ENCODE peak calls at places on chromosomes 5 and 9, in five cellular contexts. Q is CD4-positive, CD25-positive, alpha-beta regulatory T cell; B is ovary; E is tibial nerve; I is CD8-positive, alpha-beta T cell. F is an unnamed sample. For H3K27me3, the result is how much of the 10 kb centered on the place peaks cover.

GRCh38 chr5:170632985-170633234 is 129.1 kb downstream of the KCNIP1 start:
- DNase-seq in Q (peak), B (peak), E (no peak), I (peak), F (peak)

GRCh38 chr9:93640027-93640426 is 63.6 kb downstream of the PHF2 start:
- DNase-seq in Q (no peak), B (no peak), E (no peak), I (no peak), F (no peak)

GRCh38 chr9:35518212-35518917 is 28.5 kb downstream of the RUSC2 start:
- DNase-seq in Q (no peak), B (no peak), E (no peak), I (no peak), F (no peak)

GRCh38 chr9:136725612-136726011 is 13.2 kb downstream of the DIPK1B start:
- DNase-seq in Q (no peak), B (no peak), E (no peak), I (no peak), F (no peak)

GRCh38 chr5:170633235-170634041 is 129.6 kb downstream of the KCNIP1 start:
- DNase-seq in Q (no peak), B (peak), E (no peak), I (no peak), F (no peak)

GRCh38 chr9:112061152-112061740 is 113.9 kb downstream of the SUSD1 start:
- DNase-seq in Q (peak), B (no peak), E (no peak), I (no peak), F (peak)

GRCh38 chr5:78429332-78429849 is 69.0 kb downstream of the SCAMP1 start:
- DNase-seq in Q (no peak), B (no peak), E (no peak), I (no peak), F (no peak)

GRCh38 chr5:172659909-172660628 is 19.0 kb downstream of the NEURL1B start:
- DNase-seq in Q (no peak), B (peak), E (peak), I (no peak), F (no peak)

GRCh38 chr5:174386306-174386705 is 338.1 kb upstream of the MSX2 start:
- DNase-seq in Q (no peak), B (no peak), E (no peak), I (no peak), F (no peak)

GRCh38 chr5:180353226-180353962 is at the start of gene GFPT2:
- DNase-seq in Q (peak), B (peak), E (peak), I (peak), F (peak)

GRCh38 chr9:130174025-130174424 is 1.8 kb downstream of the NCS1 start:
- DNase-seq in Q (no peak), B (no peak), E (no peak), I (no peak), F (no peak)

GRCh38 chr9:130173462-130173876 is 1.3 kb downstream of the NCS1 start:
- DNase-seq in Q (no peak), B (no peak), E (no peak), I (no peak), F (no peak)

GRCh38 chr9:130172161-130172857 is at the start of gene NCS1:
- DNase-seq in Q (peak), B (peak), E (peak), I (peak), F (peak)

GRCh38 chr9:130171226-130172148 is 717 bp upstream of the NCS1 start:
- DNase-seq in Q (no peak), B (no peak), E (no peak), I (no peak), F (no peak)

GRCh38 chr9:130172858-130173461 is 756 bp downstream of the NCS1 start:
- DNase-seq in Q (peak), B (peak), E (no peak), I (peak), F (no peak)
- H3K27ac ChIP-seq in Q (no peak), B (no peak), E (peak), I (no peak), F (no peak)

GRCh38 chr5:40716000-40716399 is 36.3 kb downstream of the PTGER4 start:
- DNase-seq in Q (peak), B (no peak), E (no peak), I (no peak), F (no peak)

GRCh38 chr5:40720071-40720470 is 35.7 kb downstream of the TTC33 start:
- DNase-seq in Q (no peak), B (no peak), E (no peak), I (no peak), F (no peak)

GRCh38 chr5:40716590-40716989 is 36.9 kb downstream of the PTGER4 start:
- DNase-seq in Q (no peak), B (no peak), E (no peak), I (no peak), F (no peak)

GRCh38 chr5:40717281-40717680 is 37.6 kb downstream of the PTGER4 start:
- DNase-seq in Q (no peak), B (no peak), E (no peak), I (no peak), F (no peak)
- H3K4me3 ChIP-seq in Q (no peak), B (no peak), E (no peak), I (no peak), F (no peak)

GRCh38 chr9:1057910-1058309 is 7.8 kb downstream of the DMRT2 start:
- DNase-seq in Q (no peak), B (no peak), E (no peak), I (no peak), F (no peak)
- H3K27me3 ChIP-seq in Q (under half), B (under half), E (under half), I (under half), F (under half)

GRCh38 chr5:52856564-52856963 is 68.8 kb downstream of the ITGA1 start:
- DNase-seq in Q (no peak), B (no peak), E (no peak), I (no peak), F (no peak)
- H3K27ac ChIP-seq in Q (no peak), B (no peak), E (no peak), I (no peak), F (no peak)

DNA sequence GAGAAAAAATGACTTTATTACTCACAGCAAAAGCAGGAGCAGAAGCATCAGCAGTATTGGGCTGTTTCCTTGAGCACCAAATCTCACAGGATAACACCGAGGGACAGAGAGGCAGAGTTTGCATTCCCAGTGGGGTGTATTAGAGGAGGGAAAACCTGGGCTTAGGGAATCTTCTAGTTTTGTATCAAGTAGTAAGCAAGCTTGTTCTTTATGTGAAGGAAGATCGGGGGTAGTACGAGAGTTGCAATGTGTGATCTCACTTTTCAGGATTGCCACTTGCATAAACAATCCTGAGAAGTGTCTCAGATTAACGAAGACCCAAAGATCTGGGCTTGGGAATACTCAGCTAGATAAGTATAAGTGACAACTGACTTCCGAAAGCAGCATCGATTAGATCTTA is 1163.0 kb downstream of the TAF11L14 start:
- DNase-seq in Q (no peak), B (no peak), E (no peak), I (no peak), F (no peak)
- H3K4me3 ChIP-seq in Q (no peak), B (no peak), E (no peak), I (no peak), F (no peak)

GRCh38 chr5:14032944-14033343 is 88.5 kb upstream of the DNAH5 start:
- DNase-seq in Q (no peak), B (no peak), E (no peak), I (no peak), F (no peak)

GRCh38 chr5:14036947-14037346 is 92.5 kb upstream of the DNAH5 start:
- DNase-seq in Q (no peak), B (no peak), E (no peak), I (no peak), F (no peak)

GRCh38 chr5:14036514-14036913 is 92.0 kb upstream of the DNAH5 start:
- DNase-seq in Q (no peak), B (no peak), E (no peak), I (no peak), F (no peak)

GRCh38 chr5:14035859-14036440 is 91.5 kb upstream of the DNAH5 start:
- DNase-seq in Q (no peak), B (no peak), E (no peak), I (no peak), F (no peak)

DNA sequence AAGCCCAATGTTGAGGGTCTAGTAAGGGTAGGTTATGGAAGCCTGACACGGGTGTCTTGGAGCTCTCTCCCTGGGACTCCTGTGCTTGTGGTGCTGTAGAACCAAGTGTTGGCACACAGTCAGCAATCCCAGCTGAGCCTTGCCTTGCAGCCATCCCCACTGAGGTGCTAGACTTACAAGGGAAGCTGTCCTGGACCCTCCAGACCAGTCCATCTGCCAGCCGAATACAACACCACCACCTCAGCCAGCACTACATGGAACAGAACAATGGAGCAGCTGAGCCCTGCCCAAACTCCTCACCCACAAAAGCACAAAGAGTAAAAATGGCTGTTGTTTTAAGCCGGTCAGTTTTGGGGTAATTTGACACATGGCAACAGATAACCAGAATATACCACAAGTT is 90.5 kb upstream of the DNAH5 start:
- DNase-seq in Q (no peak), B (no peak), E (no peak), I (no peak), F (no peak)
- H3K27me3 ChIP-seq in Q (under half), B (under half), E (under half), I (under half), F (under half)

DNA sequence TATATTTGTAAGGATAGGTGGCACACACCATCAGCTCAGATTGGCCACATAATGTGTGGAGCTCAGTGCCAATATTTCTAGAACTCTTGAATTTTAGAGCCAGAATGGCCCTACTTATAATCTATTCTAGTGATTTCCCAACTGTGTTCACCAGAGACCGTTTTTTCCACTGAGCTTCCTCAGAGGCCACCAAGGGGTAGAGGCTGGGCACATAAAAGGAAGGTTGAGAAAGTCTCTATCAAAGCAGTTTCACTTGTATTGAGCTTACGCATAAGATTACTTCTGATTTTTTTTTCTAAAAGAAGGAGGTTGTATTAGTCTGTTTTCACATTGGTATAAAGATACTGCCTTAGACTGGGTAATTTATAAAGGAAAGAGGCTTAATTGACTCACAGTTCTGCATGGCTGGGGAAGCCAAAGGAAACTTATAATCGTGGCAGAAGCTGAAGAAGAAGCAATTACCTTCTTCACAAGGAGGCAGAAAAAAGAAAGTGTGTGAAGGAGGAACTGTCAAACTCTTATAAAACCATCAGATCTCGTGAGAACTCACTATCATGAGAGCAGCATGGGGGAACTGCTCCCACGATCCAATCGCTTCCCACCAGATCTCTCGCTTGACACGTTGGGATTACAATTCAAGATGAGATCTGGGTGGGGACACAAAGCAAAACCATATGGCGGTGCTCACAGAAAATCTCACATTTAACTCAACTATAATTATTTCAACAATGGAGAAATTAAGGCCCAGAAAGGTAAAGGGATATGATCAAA is 27.3 kb downstream of the DPYSL3 start:
- DNase-seq in Q (no peak), B (no peak), E (no peak), I (no peak), F (no peak)
- H3K27ac ChIP-seq in Q (no peak), B (peak), E (peak), I (no peak), F (no peak)

GRCh38 chr5:141559481-141559880 is 59.3 kb downstream of the DIAPH1 start:
- DNase-seq in Q (no peak), B (no peak), E (no peak), I (no peak), F (no peak)

GRCh38 chr5:141557681-141558136 is 61.1 kb downstream of the DIAPH1 start:
- DNase-seq in Q (peak), B (peak), E (peak), I (peak), F (peak)

GRCh38 chr5:141560141-141560540 is 58.7 kb downstream of the DIAPH1 start:
- DNase-seq in Q (no peak), B (no peak), E (no peak), I (no peak), F (no peak)

GRCh38 chr5:141560725-141561483 is 57.9 kb downstream of the DIAPH1 start:
- DNase-seq in Q (no peak), B (peak), E (peak), I (no peak), F (no peak)

DNA sequence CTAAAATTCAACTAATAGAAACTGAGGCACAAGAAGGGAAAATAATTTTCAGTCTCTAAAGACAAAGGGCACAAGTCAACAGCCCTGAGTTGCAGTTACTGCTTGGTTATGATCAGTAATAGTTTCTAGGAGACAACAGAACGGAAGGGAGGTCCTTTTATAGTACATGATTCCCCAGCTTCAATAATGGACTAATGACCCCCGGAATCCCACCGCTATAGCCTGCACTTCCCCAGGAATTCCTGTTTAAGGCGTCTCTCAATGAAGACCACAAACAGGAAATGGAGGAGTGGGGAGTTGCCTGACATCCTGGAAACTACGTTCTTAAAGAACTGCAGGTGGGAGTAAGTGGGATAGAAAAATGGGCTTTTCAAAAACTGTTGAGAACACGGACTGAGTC is 60.6 kb downstream of the DIAPH1 start:
- DNase-seq in Q (no peak), B (no peak), E (no peak), I (no peak), F (no peak)
- H3K4me3 ChIP-seq in Q (no peak), B (no peak), E (no peak), I (no peak), F (no peak)

GRCh38 chr5:176629317-176629852 is 949 bp downstream of the SNCB start:
- DNase-seq in Q (no peak), B (no peak), E (no peak), I (no peak), F (no peak)
- H3K27me3 ChIP-seq in Q (under half), B (under half), E (half or more), I (under half), F (under half)

GRCh38 chr5:137695651-137696428 is 40.0 kb downstream of the KLHL3 start:
- DNase-seq in Q (peak), B (no peak), E (no peak), I (peak), F (peak)
- H3K27ac ChIP-seq in Q (peak), B (no peak), E (peak), I (peak), F (peak)

F was measured in naive thymus-derived CD4-positive, alpha-beta T cell.